ENCODE peak calls at places on chromosome 13, in nine cellular contexts. X is psoas muscle, K is right atrium auricular region, D is IMR-90, R is left ventricle myocardium inferior, M is A549, U is AG09309, A is neural progenitor cell, I is body of pancreas. N is an unnamed sample.

GRCh38 chr13:100525453-100526298 is 62.9 kb downstream of the GGACT start:
- DNase-seq in X (no peak), K (peak), D (no peak), R (no peak), M (no peak), U (no peak), A (no peak), I (no peak), N (no peak)

GRCh38 chr13:102757006-102757405 is 16.6 kb downstream of the TEX30 start:
- DNase-seq in X (no peak), K (no peak), D (no peak), R (no peak), M (no peak), U (no peak), A (no peak), I (no peak), N (no peak)

GRCh38 chr13:98444381-98444780 is 132.5 kb downstream of the STK24 start:
- DNase-seq in X (no peak), K (no peak), D (no peak), R (no peak), M (no peak), U (no peak), A (no peak), I (no peak), N (no peak)

GRCh38 chr13:40318366-40318765 is 348.1 kb downstream of the FOXO1 start:
- DNase-seq in X (peak), K (no peak), D (no peak), R (peak), M (no peak), U (no peak), A (no peak), I (peak), N (no peak)

GRCh38 chr13:41458187-41458938 is 1.0 kb downstream of the RGCC start:
- DNase-seq in X (peak), K (no peak), D (peak), R (peak), M (no peak), U (no peak), A (peak), I (peak), N (no peak)

GRCh38 chr13:19090495-19090894 is 91.1 kb downstream of the TUBA3C start:
- DNase-seq in X (no peak), K (no peak), D (no peak), R (no peak), M (no peak), U (no peak), A (no peak), I (no peak), N (no peak)

GRCh38 chr13:33610471-33611015 is 207.4 kb upstream of the RFC3 start:
- DNase-seq in X (peak), K (peak), D (no peak), R (peak), M (no peak), U (no peak), A (peak), I (peak), N (no peak)

GRCh38 chr13:36696410-36696809 is 22.6 kb downstream of the SERTM1 start:
- DNase-seq in X (no peak), K (no peak), D (no peak), R (no peak), M (no peak), U (no peak), A (no peak), I (no peak), N (no peak)

GRCh38 chr13:66659291-66660012 is 570.7 kb downstream of the PCDH9 start:
- DNase-seq in X (no peak), K (no peak), D (no peak), R (no peak), M (no peak), U (no peak), A (no peak), I (no peak), N (no peak)

GRCh38 chr13:48188129-48188528 is 44.9 kb upstream of the ITM2B start:
- DNase-seq in X (no peak), K (no peak), D (no peak), R (no peak), M (no peak), U (no peak), A (no peak), I (no peak), N (no peak)

GRCh38 chr13:24063281-24063851 is 97.2 kb upstream of the SPATA13 start:
- DNase-seq in X (no peak), K (no peak), D (no peak), R (peak), M (no peak), U (no peak), A (no peak), I (no peak), N (no peak)

GRCh38 chr13:30158774-30159445 is 148.4 kb downstream of the KATNAL1 start:
- DNase-seq in X (peak), K (no peak), D (peak), R (no peak), M (no peak), U (peak), A (no peak), I (no peak), N (no peak)
- TF ChIP-seq CTCF in X (no peak), K (peak), D (peak), R (no peak), M (peak), U (peak), A (no peak), I (no peak), N (peak)

GRCh38 chr13:109778102-109778542 is 8.3 kb downstream of the IRS2 start:
- DNase-seq in X (no peak), K (no peak), D (peak), R (no peak), M (no peak), U (no peak), A (peak), I (peak), N (no peak)
- H3K4me3 ChIP-seq in X (peak), K (no peak), D (no peak), R (peak), M (peak), U (no peak), A (no peak), I (no peak), N (no peak)

GRCh38 chr13:73248154-73248553 is 189.3 kb downstream of the KLF5 start:
- DNase-seq in X (no peak), K (no peak), D (no peak), R (no peak), M (no peak), U (no peak), A (no peak), I (no peak), N (no peak)
- TF ChIP-seq CTCF in X (no peak), K (no peak), D (no peak), R (no peak), M (no peak), U (no peak), A (no peak), I (no peak), N (no peak)

DNA sequence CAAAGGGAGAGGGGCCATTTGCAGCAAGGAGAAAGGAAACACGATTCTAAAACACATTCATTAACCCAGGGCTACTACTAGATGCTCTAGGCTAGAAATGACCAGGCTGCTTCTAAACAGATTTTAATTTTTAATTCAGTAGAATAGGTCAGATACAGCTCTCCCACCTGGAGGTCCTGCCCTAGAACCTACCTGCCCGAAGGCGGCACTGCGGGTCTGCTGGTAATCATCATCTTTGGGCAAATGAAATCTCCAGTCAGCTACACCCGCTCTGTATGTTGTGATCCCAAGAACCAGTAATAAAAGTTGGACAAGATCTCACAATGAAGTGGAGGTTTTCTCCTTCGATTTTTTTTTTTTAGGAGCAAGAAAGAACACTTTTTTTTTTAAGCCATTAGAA is 345.3 kb downstream of the ENOX1 start:
- DNase-seq in X (no peak), K (no peak), D (no peak), R (no peak), M (no peak), U (no peak), A (no peak), I (no peak), N (no peak)
- H3K4me3 ChIP-seq in X (no peak), K (no peak), D (no peak), R (no peak), M (no peak), U (no peak), A (no peak), I (no peak), N (no peak)

GRCh38 chr13:46893820-46894533 is 2.9 kb downstream of the HTR2A start:
- DNase-seq in X (peak), K (peak), D (peak), R (peak), M (peak), U (no peak), A (peak), I (peak), N (no peak)
- TF ChIP-seq CTCF in X (peak), K (peak), D (peak), R (peak), M (peak), U (peak), A (peak), I (peak), N (peak)

DNA sequence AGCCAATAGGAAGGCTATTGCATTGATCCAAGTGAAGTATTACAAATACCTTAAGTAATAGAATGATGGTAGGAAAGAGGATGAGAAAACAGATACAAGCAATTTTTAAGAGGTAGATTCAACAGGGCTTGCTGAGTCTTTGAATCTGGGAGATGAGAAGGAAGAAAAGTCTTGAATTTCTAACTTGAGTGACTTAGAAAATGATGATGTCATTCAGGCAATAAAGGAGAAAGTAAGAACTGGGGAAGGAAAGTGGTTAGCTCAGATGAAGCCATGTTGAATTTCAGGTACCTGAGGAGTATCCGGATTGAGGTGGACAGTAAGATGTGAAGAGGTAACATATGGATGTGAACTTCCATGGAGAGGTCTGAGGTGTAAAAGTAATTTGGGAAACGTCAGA is 15.5 kb upstream of the FRY start:
- DNase-seq in X (no peak), K (no peak), D (no peak), R (no peak), M (no peak), U (no peak), A (no peak), I (no peak), N (no peak)
- H3K4me3 ChIP-seq in X (no peak), K (no peak), D (no peak), R (no peak), M (no peak), U (no peak), A (no peak), I (no peak), N (no peak)

GRCh38 chr13:94431569-94431968 is 47.9 kb downstream of the DCT start:
- DNase-seq in X (no peak), K (no peak), D (peak), R (no peak), M (no peak), U (no peak), A (no peak), I (no peak), N (no peak)
- TF ChIP-seq CTCF in X (no peak), K (no peak), D (peak), R (no peak), M (no peak), U (no peak), A (no peak), I (no peak), N (no peak)

GRCh38 chr13:31032574-31033095 is 100.2 kb downstream of the TEX26 start:
- DNase-seq in X (no peak), K (no peak), D (no peak), R (no peak), M (no peak), U (no peak), A (no peak), I (no peak), N (no peak)
- H3K4me3 ChIP-seq in X (no peak), K (no peak), D (no peak), R (no peak), M (no peak), U (no peak), A (no peak), I (no peak), N (no peak)

N was measured in BJ.